ENCODE peak calls at places on chromosome 10, in nine cellular contexts. One of them, this sample, is unnamed.

GRCh38 chr10:34092891-34093290 is 722.2 kb downstream of the PARD3 start:
- DNase-seq in heart left ventricle: no peak
- DNase-seq in body of pancreas: no peak
- DNase-seq in A673: no peak
- DNase-seq in dorsolateral prefrontal cortex: no peak
- DNase-seq in tibial nerve: no peak
- DNase-seq in cardiac fibroblast: no peak
- DNase-seq in BE2C: no peak
- DNase-seq in cardiac muscle cell: no peak
- DNase-seq in this sample: no peak

GRCh38 chr10:32938554-32939061 is 19.4 kb downstream of the ITGB1 start:
- DNase-seq in heart left ventricle: peak
- DNase-seq in cardiac fibroblast: no peak
- DNase-seq in body of pancreas: peak
- DNase-seq in A673: peak
- DNase-seq in dorsolateral prefrontal cortex: peak
- DNase-seq in tibial nerve: no peak
- DNase-seq in cardiac muscle cell: peak
- DNase-seq in BE2C: peak
- DNase-seq in this sample: no peak

GRCh38 chr10:78717200-78717599 is 351.6 kb upstream of the ZMIZ1 start:
- DNase-seq in A673: no peak
- DNase-seq in body of pancreas: no peak
- DNase-seq in tibial nerve: no peak
- DNase-seq in cardiac fibroblast: peak
- DNase-seq in BE2C: no peak
- DNase-seq in dorsolateral prefrontal cortex: no peak
- DNase-seq in heart left ventricle: peak
- DNase-seq in cardiac muscle cell: no peak
- DNase-seq in this sample: no peak

GRCh38 chr10:119370972-119371703 is 163.8 kb downstream of the GRK5 start:
- DNase-seq in heart left ventricle: peak
- DNase-seq in A673: no peak
- DNase-seq in BE2C: no peak
- DNase-seq in tibial nerve: peak
- DNase-seq in dorsolateral prefrontal cortex: no peak
- DNase-seq in cardiac muscle cell: no peak
- DNase-seq in cardiac fibroblast: peak
- DNase-seq in body of pancreas: no peak
- DNase-seq in this sample: no peak

GRCh38 chr10:1514641-1515040 is 222.7 kb downstream of the ADARB2 start:
- DNase-seq in A673: no peak
- DNase-seq in cardiac muscle cell: no peak
- DNase-seq in tibial nerve: peak
- DNase-seq in dorsolateral prefrontal cortex: no peak
- DNase-seq in cardiac fibroblast: no peak
- DNase-seq in body of pancreas: no peak
- DNase-seq in BE2C: no peak
- DNase-seq in heart left ventricle: no peak
- DNase-seq in this sample: no peak

GRCh38 chr10:119783665-119784027 is 57.8 kb downstream of the INPP5F start:
- DNase-seq in heart left ventricle: no peak
- DNase-seq in body of pancreas: no peak
- DNase-seq in cardiac fibroblast: no peak
- DNase-seq in dorsolateral prefrontal cortex: no peak
- DNase-seq in tibial nerve: no peak
- DNase-seq in A673: no peak
- DNase-seq in BE2C: no peak
- DNase-seq in cardiac muscle cell: no peak
- DNase-seq in this sample: peak

GRCh38 chr10:101120884-101121660 is 10.0 kb upstream of the TLX1 start:
- DNase-seq in cardiac muscle cell: no peak
- DNase-seq in tibial nerve: no peak
- DNase-seq in cardiac fibroblast: no peak
- DNase-seq in A673: no peak
- DNase-seq in dorsolateral prefrontal cortex: no peak
- DNase-seq in BE2C: no peak
- DNase-seq in heart left ventricle: no peak
- DNase-seq in body of pancreas: no peak
- DNase-seq in this sample: peak

GRCh38 chr10:88152720-88153119 is 289.3 kb downstream of the PTEN start:
- DNase-seq in cardiac fibroblast: peak
- DNase-seq in heart left ventricle: no peak
- DNase-seq in BE2C: peak
- DNase-seq in dorsolateral prefrontal cortex: no peak
- DNase-seq in tibial nerve: no peak
- DNase-seq in body of pancreas: no peak
- DNase-seq in A673: peak
- DNase-seq in cardiac muscle cell: no peak
- DNase-seq in this sample: peak

GRCh38 chr10:61464461-61465215 is 11.5 kb upstream of the TMEM26 start:
- DNase-seq in tibial nerve: no peak
- DNase-seq in BE2C: no peak
- DNase-seq in cardiac fibroblast: peak
- DNase-seq in body of pancreas: no peak
- DNase-seq in dorsolateral prefrontal cortex: no peak
- DNase-seq in A673: no peak
- DNase-seq in cardiac muscle cell: no peak
- DNase-seq in heart left ventricle: no peak
- DNase-seq in this sample: no peak

GRCh38 chr10:96456296-96456840 is 57.4 kb downstream of the TLL2 start:
- DNase-seq in BE2C: no peak
- DNase-seq in dorsolateral prefrontal cortex: no peak
- DNase-seq in heart left ventricle: no peak
- DNase-seq in cardiac fibroblast: no peak
- DNase-seq in body of pancreas: no peak
- DNase-seq in cardiac muscle cell: no peak
- DNase-seq in tibial nerve: no peak
- DNase-seq in A673: no peak
- DNase-seq in this sample: no peak

GRCh38 chr10:96454184-96454583 is 59.5 kb downstream of the TLL2 start:
- DNase-seq in heart left ventricle: no peak
- DNase-seq in BE2C: no peak
- DNase-seq in tibial nerve: no peak
- DNase-seq in cardiac fibroblast: no peak
- DNase-seq in A673: no peak
- DNase-seq in dorsolateral prefrontal cortex: no peak
- DNase-seq in cardiac muscle cell: no peak
- DNase-seq in body of pancreas: no peak
- DNase-seq in this sample: no peak

GRCh38 chr10:96448558-96448957 is 65.2 kb downstream of the TLL2 start:
- DNase-seq in heart left ventricle: no peak
- DNase-seq in A673: no peak
- DNase-seq in body of pancreas: no peak
- DNase-seq in cardiac fibroblast: no peak
- DNase-seq in cardiac muscle cell: no peak
- DNase-seq in BE2C: no peak
- DNase-seq in dorsolateral prefrontal cortex: no peak
- DNase-seq in tibial nerve: no peak
- DNase-seq in this sample: no peak

GRCh38 chr10:96450514-96451207 is 63.1 kb downstream of the TLL2 start:
- DNase-seq in tibial nerve: no peak
- DNase-seq in cardiac fibroblast: no peak
- DNase-seq in dorsolateral prefrontal cortex: no peak
- DNase-seq in BE2C: no peak
- DNase-seq in cardiac muscle cell: peak
- DNase-seq in A673: no peak
- DNase-seq in body of pancreas: no peak
- DNase-seq in heart left ventricle: no peak
- DNase-seq in this sample: no peak

DNA sequence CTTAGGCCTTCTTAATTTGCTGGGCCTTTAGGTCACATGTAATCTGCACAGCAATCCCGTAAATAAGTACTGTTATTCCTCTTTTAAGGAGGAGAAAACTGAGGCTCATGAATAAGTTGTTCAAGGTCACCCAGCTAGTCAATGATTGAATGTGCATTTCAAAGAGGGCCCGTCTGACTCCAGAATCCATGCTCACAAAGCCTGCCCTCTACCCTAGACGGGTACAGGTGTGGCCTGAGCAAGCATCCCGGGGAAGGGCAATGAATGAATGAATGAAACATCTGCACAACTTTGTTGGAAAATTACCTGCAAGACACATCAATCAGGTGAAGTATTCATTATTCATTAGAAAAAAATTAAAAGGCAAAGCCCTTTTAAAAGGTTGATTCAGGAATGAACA is 61.2 kb downstream of the TLL2 start:
- DNase-seq in cardiac fibroblast: no peak
- DNase-seq in BE2C: no peak
- DNase-seq in A673: no peak
- DNase-seq in heart left ventricle: no peak
- DNase-seq in body of pancreas: no peak
- DNase-seq in dorsolateral prefrontal cortex: no peak
- DNase-seq in cardiac muscle cell: no peak
- DNase-seq in tibial nerve: no peak
- DNase-seq in this sample: no peak
- H3K4me3 ChIP-seq in cardiac fibroblast: no peak
- H3K4me3 ChIP-seq in BE2C: no peak
- H3K4me3 ChIP-seq in A673: no peak
- H3K4me3 ChIP-seq in heart left ventricle: no peak
- H3K4me3 ChIP-seq in body of pancreas: no peak
- H3K4me3 ChIP-seq in dorsolateral prefrontal cortex: no peak
- H3K4me3 ChIP-seq in cardiac muscle cell: no peak
- H3K4me3 ChIP-seq in tibial nerve: no peak
- H3K4me3 ChIP-seq in this sample: no peak

DNA sequence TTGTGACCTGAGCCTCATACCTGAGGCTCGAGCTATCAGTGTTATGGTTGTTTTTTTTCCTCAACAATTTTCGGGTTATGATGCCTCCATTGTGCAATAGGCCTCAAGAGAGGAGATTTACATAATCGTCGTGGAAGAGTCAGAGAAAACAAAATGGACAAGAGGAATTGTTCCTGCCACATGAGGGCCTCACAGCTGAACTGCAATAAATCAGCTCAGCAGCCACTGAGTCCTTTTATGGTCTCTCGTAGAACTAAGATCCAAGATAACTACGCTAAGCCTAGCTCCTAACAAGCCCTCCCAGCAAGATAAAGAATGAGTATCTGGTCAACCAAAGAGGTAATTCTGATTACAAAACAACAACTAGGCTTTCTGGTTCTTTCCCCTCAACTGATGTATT is 336.8 kb downstream of the WDR11 start:
- DNase-seq in tibial nerve: peak
- DNase-seq in cardiac fibroblast: no peak
- DNase-seq in A673: peak
- DNase-seq in heart left ventricle: no peak
- DNase-seq in body of pancreas: no peak
- DNase-seq in cardiac muscle cell: peak
- DNase-seq in BE2C: no peak
- DNase-seq in dorsolateral prefrontal cortex: peak
- DNase-seq in this sample: no peak
- TF ChIP-seq CTCF in tibial nerve: no peak
- TF ChIP-seq CTCF in cardiac fibroblast: no peak
- TF ChIP-seq CTCF in A673: peak
- TF ChIP-seq CTCF in heart left ventricle: no peak
- TF ChIP-seq CTCF in body of pancreas: no peak
- TF ChIP-seq CTCF in cardiac muscle cell: no peak
- TF ChIP-seq CTCF in BE2C: peak
- TF ChIP-seq CTCF in dorsolateral prefrontal cortex: peak
- TF ChIP-seq CTCF in this sample: no peak

DNA sequence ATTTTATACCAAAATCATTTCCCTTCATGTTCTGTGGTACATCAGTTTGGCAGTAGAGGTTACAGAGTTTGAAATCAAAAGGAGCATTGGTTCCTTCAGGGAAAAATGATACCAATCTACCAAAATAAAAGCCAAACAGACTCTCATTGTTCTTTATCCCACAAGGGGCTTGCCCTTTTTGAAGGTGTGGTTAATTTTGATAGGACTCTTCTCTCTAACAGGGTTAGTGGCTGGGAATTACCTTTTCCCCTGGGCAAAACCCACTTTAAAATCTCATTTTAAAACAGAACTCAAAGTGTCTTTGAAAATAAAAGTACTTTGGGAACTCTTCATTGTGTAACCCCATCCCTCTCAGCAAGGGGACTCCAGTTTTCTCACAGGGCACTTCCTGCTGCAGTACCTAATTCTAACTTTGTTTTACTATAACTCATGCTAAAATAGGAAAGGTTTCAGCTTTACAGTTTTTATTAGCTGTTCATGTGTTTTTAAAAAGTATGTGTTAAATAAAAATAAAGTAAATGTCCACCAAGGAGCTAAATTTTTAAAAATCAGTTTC is 30.6 kb downstream of the SMNDC1 start:
- DNase-seq in A673: no peak
- DNase-seq in cardiac fibroblast: no peak
- DNase-seq in heart left ventricle: no peak
- DNase-seq in dorsolateral prefrontal cortex: no peak
- DNase-seq in body of pancreas: no peak
- DNase-seq in BE2C: no peak
- DNase-seq in cardiac muscle cell: no peak
- DNase-seq in tibial nerve: no peak
- DNase-seq in this sample: peak
- H3K4me3 ChIP-seq in A673: no peak
- H3K4me3 ChIP-seq in cardiac fibroblast: no peak
- H3K4me3 ChIP-seq in heart left ventricle: no peak
- H3K4me3 ChIP-seq in dorsolateral prefrontal cortex: no peak
- H3K4me3 ChIP-seq in body of pancreas: no peak
- H3K4me3 ChIP-seq in BE2C: no peak
- H3K4me3 ChIP-seq in cardiac muscle cell: no peak
- H3K4me3 ChIP-seq in tibial nerve: no peak
- H3K4me3 ChIP-seq in this sample: no peak

DNA sequence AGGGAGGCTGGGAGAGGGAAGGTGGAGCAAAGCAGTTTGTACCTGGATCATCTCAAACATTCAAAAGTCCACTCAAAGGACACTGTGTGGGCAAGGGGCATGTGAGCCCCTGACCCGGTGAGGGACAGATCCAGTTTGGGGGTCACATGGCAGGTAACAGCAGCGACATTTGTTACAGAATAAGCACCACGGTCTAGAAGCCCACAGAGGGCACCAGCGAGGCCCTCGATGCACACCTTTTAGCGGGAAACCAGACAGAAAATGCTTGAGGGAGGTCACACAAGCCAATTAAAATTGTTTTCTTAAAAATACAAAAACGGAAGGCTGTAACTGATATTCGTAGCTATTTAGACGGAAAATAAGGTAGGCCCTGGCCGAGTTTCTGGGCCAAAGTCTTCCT is 144.4 kb downstream of the ZMYND11 start:
- DNase-seq in body of pancreas: no peak
- DNase-seq in BE2C: no peak
- DNase-seq in dorsolateral prefrontal cortex: no peak
- DNase-seq in tibial nerve: no peak
- DNase-seq in A673: no peak
- DNase-seq in cardiac muscle cell: no peak
- DNase-seq in heart left ventricle: no peak
- DNase-seq in cardiac fibroblast: no peak
- DNase-seq in this sample: no peak
- TF ChIP-seq CTCF in body of pancreas: no peak
- TF ChIP-seq CTCF in BE2C: peak
- TF ChIP-seq CTCF in dorsolateral prefrontal cortex: no peak
- TF ChIP-seq CTCF in tibial nerve: no peak
- TF ChIP-seq CTCF in A673: peak
- TF ChIP-seq CTCF in cardiac muscle cell: no peak
- TF ChIP-seq CTCF in heart left ventricle: no peak
- TF ChIP-seq CTCF in cardiac fibroblast: no peak
- TF ChIP-seq CTCF in this sample: no peak